ENCODE peak calls at places on chromosome 12, in six cellular contexts. W, S, U, G, F and R are unnamed samples.

GRCh38 chr12:75658826-75659823 is 147.7 kb upstream of the KRR1 start:
- DNase-seq in W (peak; percentile 90), S (no peak), U (peak; percentile 31), G (no peak), F (no peak), R (no peak)

GRCh38 chr12:2396448-2396871 is 343.7 kb downstream of the CACNA1C start:
- DNase-seq in W (peak; percentile 12), S (no peak), U (no peak), G (peak; percentile 76), F (no peak), R (no peak)

GRCh38 chr12:22971247-22971646 is 346.3 kb downstream of the ETNK1 start:
- DNase-seq in W (no peak), S (no peak), U (no peak), G (no peak), F (no peak), R (no peak)

GRCh38 chr12:45581112-45581511 is 148.4 kb upstream of the ARID2 start:
- DNase-seq in W (no peak), S (no peak), U (no peak), G (no peak), F (no peak), R (no peak)

GRCh38 chr12:74317078-74317581 is 220.5 kb upstream of the ATXN7L3B start:
- DNase-seq in W (peak; percentile 67), S (peak; percentile 4), U (peak; percentile 15), G (no peak), F (peak; percentile 15), R (peak; percentile 52)

GRCh38 chr12:5078423-5078822 is 34.7 kb downstream of the KCNA5 start:
- DNase-seq in W (no peak), S (no peak), U (no peak), G (no peak), F (no peak), R (no peak)

GRCh38 chr12:26318661-26319068 is 123.3 kb downstream of the SSPN start:
- DNase-seq in W (peak; percentile 92), S (peak; percentile 74), U (peak; percentile 59), G (peak; percentile 75), F (no peak), R (peak; percentile 35)

GRCh38 chr12:51307655-51308593 is 16.1 kb downstream of the BIN2 start:
- DNase-seq in W (peak; percentile 85), S (no peak), U (peak; percentile 55), G (no peak), F (peak; percentile 89), R (peak; percentile 50)

GRCh38 chr12:93668919-93669418 is 8.2 kb upstream of the CRADD start:
- DNase-seq in W (no peak), S (no peak), U (no peak), G (no peak), F (no peak), R (no peak)

GRCh38 chr12:22624573-22624907 is 431 bp upstream of the ETNK1 start:
- DNase-seq in W (no peak), S (no peak), U (no peak), G (no peak), F (peak; percentile 13), R (no peak)

GRCh38 chr12:24840046-24840800 is 108.7 kb downstream of the BCAT1 start:
- DNase-seq in W (peak; percentile 57), S (no peak), U (no peak), G (no peak), F (no peak), R (no peak)

GRCh38 chr12:89949457-89950195 is 241.0 kb upstream of the ATP2B1 start:
- DNase-seq in W (peak; percentile 87), S (peak; percentile 60), U (no peak), G (no peak), F (peak; percentile 71), R (peak; percentile 67)
- TF ChIP-seq CTCF in W (no peak), S (peak; percentile 69), U (no peak), G (peak; percentile 33), F (peak; percentile 35), R (peak; percentile 35)

DNA sequence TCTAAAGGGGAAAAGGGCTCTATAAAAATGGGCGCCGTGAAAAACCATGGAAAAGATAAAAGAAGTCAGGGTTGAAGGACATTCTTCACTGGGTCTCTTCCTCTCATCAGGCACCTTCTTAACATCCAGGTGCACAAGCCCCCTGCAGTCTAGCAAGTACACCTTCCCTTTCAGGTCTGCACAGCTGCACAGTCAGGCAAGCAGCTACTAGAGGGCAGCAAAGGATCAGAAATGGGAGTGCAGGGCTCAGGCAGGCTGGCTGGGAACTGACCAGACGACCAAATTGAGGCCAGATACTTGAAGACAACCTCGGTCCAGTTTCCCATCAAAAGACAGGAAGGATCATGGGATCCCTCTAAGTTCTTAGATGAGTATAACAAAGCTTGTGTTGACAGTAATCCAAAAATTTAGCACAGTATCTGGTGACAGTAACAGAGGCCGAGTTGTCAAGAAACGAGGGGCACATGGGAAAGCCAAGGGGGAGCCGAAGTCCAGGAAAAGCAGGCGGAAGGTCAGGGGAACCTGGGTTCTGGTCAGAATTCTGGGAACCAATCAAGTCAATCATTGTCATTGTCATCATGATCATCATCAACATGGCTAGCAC is 10.1 kb upstream of the GRIP1 start:
- DNase-seq in W (peak; percentile 27), S (peak; percentile 90), U (peak; percentile 56), G (no peak), F (peak; percentile 35), R (peak; percentile 80)
- TF ChIP-seq CTCF in W (peak; percentile 37), S (peak; percentile 95), U (peak; percentile 77), G (peak; percentile 39), F (peak; percentile 55), R (peak; percentile 82)

DNA sequence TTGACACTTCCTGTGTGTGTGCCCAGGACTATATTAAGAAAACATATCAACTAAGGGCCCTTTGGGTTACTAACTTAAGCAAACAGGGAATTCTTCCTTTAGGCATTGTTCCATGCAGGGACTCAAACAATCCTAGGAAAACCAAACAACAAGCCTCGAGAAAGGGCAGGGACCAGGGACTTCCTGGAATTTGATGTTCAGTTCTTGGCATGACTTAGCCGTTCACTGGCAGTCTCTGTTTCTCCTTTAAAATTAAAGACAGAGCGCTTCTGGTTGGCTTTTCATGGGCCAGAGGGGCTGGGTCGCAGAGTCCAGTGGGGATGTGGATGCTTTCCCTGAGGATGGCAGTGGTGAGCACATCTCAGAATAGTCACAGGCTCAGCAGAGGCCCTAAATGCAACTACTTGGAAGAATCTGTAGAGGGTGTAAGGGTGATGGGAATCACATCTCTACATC is 35.2 kb downstream of the RNFT2 start:
- DNase-seq in W (peak; percentile 19), S (peak; percentile 27), U (no peak), G (no peak), F (peak; percentile 28), R (no peak)
- TF ChIP-seq CTCF in W (peak; percentile 1), S (peak; percentile 43), U (peak; percentile 49), G (no peak), F (no peak), R (no peak)

DNA sequence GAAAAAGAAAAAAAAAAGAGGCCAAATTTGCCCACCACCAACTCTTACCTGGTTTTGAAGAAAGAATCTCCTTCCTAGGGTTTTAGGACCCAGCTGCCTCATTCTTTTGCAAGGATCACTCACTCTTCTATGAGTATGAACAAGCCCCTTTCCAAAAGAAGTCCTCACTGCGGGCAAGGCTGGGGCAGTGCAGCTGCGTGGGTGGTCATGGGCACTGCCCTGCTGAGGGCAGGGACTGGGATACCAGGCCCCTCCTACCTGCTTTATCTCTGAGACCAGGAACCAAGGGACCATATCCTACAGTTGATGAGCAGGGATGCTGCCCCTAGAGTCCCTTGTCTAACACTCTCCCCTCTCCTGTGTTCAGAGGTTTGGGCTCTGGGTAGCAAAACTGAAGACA is 20.6 kb downstream of the HPD start:
- DNase-seq in W (no peak), S (no peak), U (no peak), G (no peak), F (no peak), R (no peak)
- TF ChIP-seq CTCF in W (no peak), S (no peak), U (no peak), G (no peak), F (no peak), R (no peak)

GRCh38 chr12:68239309-68239708 is 13.7 kb upstream of the IL26 start:
- DNase-seq in W (no peak), S (no peak), U (no peak), G (no peak), F (no peak), R (no peak)

GRCh38 chr12:68237523-68238070 is 12.0 kb upstream of the IL26 start:
- DNase-seq in W (peak; percentile 53), S (no peak), U (no peak), G (no peak), F (no peak), R (no peak)

GRCh38 chr12:68242777-68243176 is 10.6 kb downstream of the IL22 start:
- DNase-seq in W (no peak), S (no peak), U (no peak), G (no peak), F (no peak), R (no peak)

GRCh38 chr12:68240975-68241374 is 12.4 kb downstream of the IL22 start:
- DNase-seq in W (peak; percentile 46), S (peak; percentile 72), U (no peak), G (peak; percentile 62), F (no peak), R (no peak)

GRCh38 chr12:68240079-68240478 is 13.3 kb downstream of the IL22 start:
- DNase-seq in W (peak; percentile 83), S (no peak), U (peak; percentile 55), G (no peak), F (no peak), R (no peak)
- TF ChIP-seq CTCF in W (no peak), S (no peak), U (no peak), G (no peak), F (no peak), R (no peak)

GRCh38 chr12:12696562-12697383 is 790 bp upstream of the GPR19 start:
- DNase-seq in W (peak; percentile 90), S (peak; percentile 97), U (peak; percentile 89), G (peak; percentile 96), F (peak; percentile 75), R (peak; percentile 85)
- TF ChIP-seq CTCF in W (no peak), S (peak; percentile 27), U (no peak), G (no peak), F (no peak), R (no peak)